ENCODE peak calls at places on chromosome 9, in ten cellular contexts. I is HuH-7.5; V is heart left ventricle; Z is stimulated activated CD4-positive, alpha-beta T cell treated with anti-CD3 and anti-CD28 coated beads, Interleukin-1b, Interleukin-23, amount 100 ng/mL, for 4 hours; C is activated gamma-delta T cell treated with anti-CD3 and anti-CD28 coated beads, Interleukin-2, amount 50 U/mL, for 16 hours; R is skeletal muscle cell; J is nephron progenitor cell; A is astrocyte of the spinal cord; F is colonic mucosa; Q is dorsolateral prefrontal cortex. O is an unnamed sample.

GRCh38 chr9:100472725-100473261 is at the start of gene TMEFF1:
- DNase-seq in I (peak; percentile 85), Z (peak; percentile 15), F (peak; percentile 28), C (peak; percentile 17), Q (peak; percentile 65), A (peak; percentile 6), V (peak; percentile 36), R (no peak), J (peak; percentile 87), O (no peak)

GRCh38 chr9:94156549-94157407 is 72.5 kb downstream of the PTPDC1 start:
- DNase-seq in I (no peak), F (peak; percentile 88), J (no peak), R (peak; percentile 60), C (no peak), A (peak; percentile 88), Q (peak; percentile 58), Z (no peak), V (peak; percentile 87), O (no peak)

GRCh38 chr9:68507098-68507795 is 33.4 kb downstream of the TMEM252 start:
- DNase-seq in C (no peak), R (no peak), F (no peak), I (no peak), A (peak; percentile 16), V (no peak), J (no peak), Z (no peak), Q (no peak), O (no peak)

GRCh38 chr9:100848731-100849130 is 179.8 kb upstream of the PLPPR1 start:
- DNase-seq in R (no peak), Z (no peak), F (no peak), Q (no peak), V (no peak), A (no peak), J (no peak), I (no peak), C (no peak), O (no peak)

GRCh38 chr9:78713746-78714405 is 417.0 kb downstream of the PSAT1 start:
- DNase-seq in Q (no peak), R (no peak), I (no peak), A (peak; percentile 82), V (no peak), C (no peak), J (no peak), Z (no peak), F (no peak), O (no peak)

GRCh38 chr9:79667716-79668458 is 96.1 kb downstream of the TLE4 start:
- DNase-seq in I (peak; percentile 18), V (no peak), F (no peak), Q (no peak), C (no peak), J (no peak), A (no peak), Z (no peak), R (no peak), O (no peak)

GRCh38 chr9:79985276-79985675 is 413.5 kb downstream of the TLE4 start:
- DNase-seq in Q (no peak), V (no peak), A (no peak), R (no peak), J (no peak), C (no peak), Z (no peak), I (no peak), F (no peak), O (no peak)

GRCh38 chr9:106731910-106732309 is 131.1 kb upstream of the ZNF462 start:
- DNase-seq in Z (no peak), C (no peak), Q (no peak), F (no peak), J (no peak), I (no peak), V (no peak), A (no peak), R (no peak), O (no peak)

GRCh38 chr9:13427587-13427986 is 148.1 kb upstream of the MPDZ start:
- DNase-seq in I (peak; percentile 9), V (no peak), J (no peak), F (peak; percentile 19), Q (no peak), A (peak; percentile 63), Z (no peak), R (peak; percentile 27), C (no peak), O (no peak)

GRCh38 chr9:20873240-20873860 is 158.1 kb downstream of the HACD4 start:
- DNase-seq in Z (no peak), A (peak; percentile 71), R (peak; percentile 39), Q (no peak), I (no peak), V (no peak), F (no peak), C (no peak), J (no peak), O (no peak)

GRCh38 chr9:88580961-88581360 is 46.0 kb downstream of the NXNL2 start:
- DNase-seq in V (no peak), Z (no peak), C (no peak), I (no peak), Q (no peak), J (no peak), R (no peak), F (no peak), A (no peak), O (no peak)

GRCh38 chr9:126915281-126915816 is 767 bp downstream of the RALGPS1 start:
- DNase-seq in A (no peak), Q (no peak), J (no peak), C (peak; percentile 30), R (no peak), V (peak; percentile 24), F (peak; percentile 87), Z (peak; percentile 5), I (peak; percentile 46), O (no peak)

GRCh38 chr9:70816891-70817290 is 304.5 kb downstream of the TRPM3 start:
- DNase-seq in I (no peak), A (no peak), J (no peak), Z (no peak), Q (no peak), C (no peak), R (no peak), F (no peak), V (no peak), O (no peak)

GRCh38 chr9:92774274-92774673 is 9.6 kb upstream of the BICD2 start:
- DNase-seq in R (peak; percentile 81), J (no peak), F (no peak), C (no peak), A (peak; percentile 92), Q (peak; percentile 31), Z (no peak), I (no peak), V (no peak), O (peak; percentile 86)

GRCh38 chr9:6049798-6050197 is 34.4 kb upstream of the RANBP6 start:
- DNase-seq in A (no peak), I (no peak), R (no peak), Q (no peak), J (no peak), F (peak; percentile 45), Z (no peak), V (no peak), C (no peak), O (no peak)

GRCh38 chr9:4292781-4293180 is 7.1 kb downstream of the GLIS3 start:
- DNase-seq in Q (no peak), I (no peak), J (no peak), R (no peak), V (no peak), F (no peak), C (no peak), Z (no peak), A (peak; percentile 46), O (no peak)

GRCh38 chr9:133063159-133063499 is 1.3 kb downstream of the CEL start:
- DNase-seq in Z (no peak), Q (no peak), R (no peak), V (no peak), A (no peak), F (no peak), C (no peak), I (no peak), J (no peak), O (no peak)

GRCh38 chr9:116868212-116868611 is 181.1 kb downstream of the TRIM32 start:
- DNase-seq in J (no peak), A (no peak), Q (no peak), Z (no peak), F (peak; percentile 17), V (no peak), C (no peak), R (no peak), I (no peak), O (no peak)

GRCh38 chr9:124941689-124942561 is 1.0 kb upstream of the GOLGA1 start:
- DNase-seq in A (peak; percentile 69), Z (peak; percentile 47), C (peak; percentile 38), J (peak; percentile 49), R (no peak), I (peak; percentile 28), V (peak; percentile 46), Q (peak; percentile 31), F (peak; percentile 68), O (no peak)

GRCh38 chr9:22829236-22829635 is 382.6 kb downstream of the DMRTA1 start:
- DNase-seq in J (no peak), C (no peak), F (no peak), A (no peak), V (no peak), Q (no peak), I (no peak), R (no peak), Z (no peak), O (no peak)

GRCh38 chr9:121085661-121086060 is 10.9 kb downstream of the CNTRL start:
- DNase-seq in A (no peak), R (no peak), J (no peak), F (no peak), C (no peak), I (no peak), Z (no peak), Q (no peak), V (no peak), O (no peak)

GRCh38 chr9:94108584-94108983 is 24.3 kb downstream of the PTPDC1 start:
- DNase-seq in Z (no peak), I (no peak), Q (no peak), F (no peak), R (peak; percentile 31), J (no peak), C (no peak), A (peak; percentile 11), V (peak; percentile 30), O (no peak)

GRCh38 chr9:69513291-69513690 is 158.9 kb downstream of the APBA1 start:
- DNase-seq in Z (no peak), Q (no peak), V (no peak), F (no peak), C (no peak), I (no peak), R (no peak), A (no peak), J (no peak), O (no peak)

GRCh38 chr9:27528886-27529315 is 713 bp downstream of the MOB3B start:
- DNase-seq in R (no peak), A (no peak), F (peak; percentile 70), V (peak; percentile 33), Q (peak; percentile 44), I (peak; percentile 25), Z (peak; percentile 33), C (peak; percentile 22), J (peak; percentile 58), O (no peak)

GRCh38 chr9:37988602-37989001 is 80.4 kb downstream of the SHB start:
- DNase-seq in V (no peak), R (no peak), F (no peak), J (no peak), A (no peak), Z (no peak), Q (no peak), I (no peak), C (no peak), O (no peak)

GRCh38 chr9:22117511-22118388 is 108.6 kb upstream of the CDKN2B start:
- DNase-seq in C (no peak), V (no peak), Z (no peak), J (peak; percentile 10), A (peak; percentile 95), Q (no peak), R (peak; percentile 35), I (no peak), F (peak; percentile 84), O (peak; percentile 76)

GRCh38 chr9:4026925-4027324 is 272.9 kb downstream of the GLIS3 start:
- DNase-seq in J (no peak), F (no peak), Q (no peak), R (no peak), C (no peak), V (no peak), A (no peak), Z (no peak), I (no peak), O (no peak)

GRCh38 chr9:91896513-91897121 is 53.4 kb downstream of the ROR2 start:
- DNase-seq in V (no peak), C (no peak), Q (no peak), R (peak; percentile 11), A (peak; percentile 46), I (no peak), Z (no peak), F (no peak), J (peak; percentile 70), O (no peak)